ENCODE peak calls at places on chromosomes 11 and 22, in five cellular contexts. D is activated CD8-positive, alpha-beta memory T cell treated with anti-CD3 and anti-CD28 coated beads, Interleukin-2, amount 50 U/mL, for 48 hours; A is Daoy; E is PC-9; R is stimulated activated effector memory CD8-positive, alpha-beta T cell treated with anti-CD3 and anti-CD28 coated beads, Interleukin-12 subunit alpha, Interleukin-12 subunit beta, amount 100 ng/mL, for 72 hours. C is an unnamed sample.

GRCh38 chr22:17549183-17549582 is 14.1 kb upstream of the SLC25A18 start:
- DNase-seq in R (no peak), A (no peak), D (no peak), E (no peak), C (no peak)

GRCh38 chr11:115423728-115424459 is 80.3 kb downstream of the CADM1 start:
- DNase-seq in R (no peak), D (no peak), A (no peak), E (no peak), C (no peak)

GRCh38 chr11:78110830-78111229 is 28.6 kb downstream of the ALG8 start:
- DNase-seq in D (no peak), R (no peak), E (no peak), A (no peak), C (no peak)

GRCh38 chr11:17343907-17344306 is 7.7 kb upstream of the NCR3LG1 start:
- DNase-seq in E (no peak), A (peak; percentile 71), D (no peak), R (no peak), C (no peak)

GRCh38 chr11:116432301-116432700 is 340.5 kb downstream of the BUD13 start:
- DNase-seq in E (no peak), R (no peak), D (no peak), A (no peak), C (no peak)

GRCh38 chr11:17572791-17573460 is 25.9 kb downstream of the OTOG start:
- DNase-seq in A (no peak), D (no peak), E (no peak), R (no peak), C (no peak)

GRCh38 chr22:35349368-35349703 is 31.6 kb upstream of the HMOX1 start:
- DNase-seq in D (no peak), R (no peak), A (no peak), E (no peak), C (peak; percentile 50)

GRCh38 chr11:451738-452137 is 1.7 kb downstream of the PTDSS2 start:
- DNase-seq in R (no peak), A (no peak), E (no peak), D (no peak), C (no peak)

GRCh38 chr11:131094828-131095227 is 178.5 kb upstream of the SNX19 start:
- DNase-seq in E (no peak), D (no peak), R (no peak), A (no peak), C (no peak)

GRCh38 chr11:9573775-9574555 is 495 bp downstream of the WEE1 start:
- DNase-seq in R (no peak), E (no peak), D (no peak), A (peak; percentile 26), C (no peak)

GRCh38 chr11:129814244-129814992 is 1.2 kb upstream of the TMEM45B start:
- DNase-seq in E (no peak), D (peak; percentile 84), A (no peak), R (peak; percentile 10), C (no peak)

GRCh38 chr11:113377606-113378005 is 10.0 kb upstream of the ANKK1 start:
- DNase-seq in D (no peak), A (no peak), R (no peak), E (no peak), C (no peak)

GRCh38 chr22:48404801-48405447 is 1422.7 kb downstream of the BRD1 start:
- DNase-seq in E (no peak), R (no peak), A (no peak), D (no peak), C (no peak)

GRCh38 chr11:77038825-77039326 is 4.7 kb downstream of the B3GNT6 start:
- DNase-seq in A (peak; percentile 30), D (no peak), R (no peak), E (no peak), C (no peak)

GRCh38 chr22:45218974-45219373 is 21.7 kb downstream of the KIAA0930 start:
- DNase-seq in A (no peak), R (no peak), E (no peak), D (no peak), C (no peak)

GRCh38 chr11:43547900-43548381 is 132.6 kb upstream of the HSD17B12 start:
- DNase-seq in E (no peak), D (no peak), R (no peak), A (peak; percentile 48), C (no peak)

GRCh38 chr11:65416341-65417185 is 6.0 kb upstream of the NEAT1 start:
- DNase-seq in D (peak; percentile 97), R (peak; percentile 94), E (peak; percentile 64), A (peak; percentile 88), C (peak; percentile 49)

GRCh38 chr11:123251656-123252344 is 56.8 kb upstream of the CLMP start:
- DNase-seq in A (no peak), E (no peak), D (no peak), R (no peak), C (no peak)

GRCh38 chr22:47940211-47940610 is 1177.8 kb downstream of the TBC1D22A start:
- DNase-seq in A (no peak), R (no peak), D (no peak), E (no peak), C (no peak)

GRCh38 chr11:72814139-72814830 is at the start of gene ATG16L2:
- DNase-seq in R (peak; percentile 94), A (peak; percentile 89), E (peak; percentile 76), D (peak; percentile 96), C (peak; percentile 55)

GRCh38 chr11:68855205-68855978 is 13.7 kb upstream of the CPT1A start:
- DNase-seq in R (no peak), E (no peak), D (peak; percentile 61), A (peak; percentile 37), C (no peak)

GRCh38 chr11:62536301-62536957 is 10.2 kb downstream of the AHNAK start:
- DNase-seq in D (no peak), A (no peak), R (no peak), E (no peak), C (no peak)

GRCh38 chr22:28395920-28396447 is 283.7 kb downstream of the TTC28 start:
- DNase-seq in A (peak; percentile 8), E (no peak), D (no peak), R (no peak), C (no peak)

GRCh38 chr22:19825016-19825339 is 29.7 kb downstream of the GNB1L start:
- DNase-seq in R (no peak), E (no peak), A (no peak), D (peak; percentile 39), C (no peak)

GRCh38 chr22:29288837-29289236 is 17.6 kb upstream of the GAS2L1 start:
- DNase-seq in D (no peak), E (no peak), A (no peak), R (no peak), C (no peak)

GRCh38 chr11:63478896-63479295 is 12.1 kb downstream of the PLAAT5 start:
- DNase-seq in E (peak; percentile 63), A (peak; percentile 58), D (no peak), R (peak; percentile 26), C (peak; percentile 41)

GRCh38 chr11:36364551-36364950 is 68.5 kb downstream of the PRR5L start:
- DNase-seq in D (no peak), R (no peak), E (no peak), A (no peak), C (no peak)

GRCh38 chr11:71473793-71474080 is 20.7 kb downstream of the NADSYN1 start:
- DNase-seq in A (no peak), R (no peak), E (no peak), D (no peak), C (no peak)

GRCh38 chr22:43014062-43014875 is 680 bp downstream of the PACSIN2 start:
- DNase-seq in R (no peak), E (peak; percentile 43), D (peak; percentile 69), A (peak; percentile 62), C (no peak)

GRCh38 chr11:128544625-128545024 is 42.7 kb downstream of the ETS1 start:
- DNase-seq in E (no peak), D (no peak), A (no peak), R (no peak), C (peak; percentile 19)

GRCh38 chr22:42399315-42400271 is 32.6 kb downstream of the NFAM1 start:
- DNase-seq in E (no peak), A (peak; percentile 50), D (no peak), R (no peak), C (peak; percentile 92)

GRCh38 chr11:94814238-94814976 is 46.3 kb downstream of the AMOTL1 start:
- DNase-seq in R (no peak), A (no peak), E (no peak), D (no peak), C (no peak)

GRCh38 chr11:76624515-76625379 is 45.8 kb downstream of the LRRC32 start:
- DNase-seq in E (no peak), R (no peak), A (no peak), D (peak; percentile 26), C (no peak)

GRCh38 chr11:617912-618682 is 2.3 kb upstream of the IRF7 start:
- DNase-seq in D (no peak), A (no peak), R (no peak), E (no peak), C (no peak)

GRCh38 chr11:6615882-6616585 is 3.2 kb downstream of the TPP1 start:
- DNase-seq in R (no peak), D (no peak), A (no peak), E (no peak), C (no peak)